ENCODE peak calls at places on chromosome 15, in ten cellular contexts. U is astrocyte, F is cardiac muscle cell, O is SK-N-MC, Z is stomach, D is thyroid gland, S is psoas muscle, J is small intestine, W is DND-41, T is neural progenitor cell. Y is an unnamed sample.

GRCh38 chr15:25245801-25246622 is 192.8 kb downstream of the UBE3A start:
- DNase-seq in U (no peak), F (no peak), O (no peak), Z (no peak), D (no peak), S (peak), J (no peak), W (no peak), T (no peak), Y (peak)

GRCh38 chr15:89119489-89120478 is 31.5 kb downstream of the ABHD2 start:
- DNase-seq in U (peak), F (peak), O (no peak), Z (no peak), D (no peak), S (no peak), J (no peak), W (no peak), T (no peak), Y (no peak)

GRCh38 chr15:61828860-61829513 is 231.3 kb downstream of the VPS13C start:
- DNase-seq in U (no peak), F (no peak), O (no peak), Z (no peak), D (no peak), S (peak), J (no peak), W (no peak), T (no peak), Y (no peak)

GRCh38 chr15:101426761-101427333 is 62.7 kb downstream of the PCSK6 start:
- DNase-seq in U (no peak), F (no peak), O (no peak), Z (peak), D (no peak), S (no peak), J (no peak), W (no peak), T (no peak), Y (no peak)

GRCh38 chr15:57432141-57432701 is 55.9 kb downstream of the CGNL1 start:
- DNase-seq in U (peak), F (no peak), O (no peak), Z (peak), D (no peak), S (no peak), J (peak), W (no peak), T (no peak), Y (peak)

GRCh38 chr15:98786706-98787105 is 138.4 kb downstream of the IGF1R start:
- DNase-seq in U (no peak), F (no peak), O (no peak), Z (no peak), D (no peak), S (no peak), J (no peak), W (no peak), T (no peak), Y (no peak)

GRCh38 chr15:34650177-34650576 is 66.7 kb upstream of the GOLGA8B start:
- DNase-seq in U (peak), F (no peak), O (no peak), Z (no peak), D (no peak), S (no peak), J (no peak), W (no peak), T (no peak), Y (no peak)

GRCh38 chr15:77513226-77513625 is 92.5 kb downstream of the HMG20A start:
- DNase-seq in U (peak), F (no peak), O (no peak), Z (no peak), D (no peak), S (no peak), J (no peak), W (no peak), T (no peak), Y (no peak)

GRCh38 chr15:89652666-89653065 is 2.6 kb downstream of the KIF7 start:
- DNase-seq in U (no peak), F (no peak), O (no peak), Z (no peak), D (no peak), S (no peak), J (no peak), W (no peak), T (no peak), Y (no peak)

GRCh38 chr15:31400222-31400927 is 73.7 kb downstream of the KLF13 start:
- DNase-seq in U (no peak), F (no peak), O (no peak), Z (no peak), D (no peak), S (no peak), J (no peak), W (no peak), T (no peak), Y (peak)

GRCh38 chr15:81097893-81098280 is 36.2 kb upstream of the CFAP161 start:
- DNase-seq in U (no peak), F (no peak), O (no peak), Z (no peak), D (no peak), S (peak), J (no peak), W (no peak), T (no peak), Y (no peak)

GRCh38 chr15:99435138-99435695 is 130.6 kb upstream of the MEF2A start:
- DNase-seq in U (no peak), F (no peak), O (no peak), Z (peak), D (no peak), S (no peak), J (peak), W (no peak), T (no peak), Y (peak)

GRCh38 chr15:79282371-79283251 is at the start of gene ANKRD34C:
- DNase-seq in U (no peak), F (peak), O (no peak), Z (no peak), D (no peak), S (no peak), J (no peak), W (no peak), T (peak), Y (no peak)

GRCh38 chr15:62327386-62327785 is 162.3 kb upstream of the C2CD4B start:
- DNase-seq in U (no peak), F (no peak), O (no peak), Z (no peak), D (no peak), S (no peak), J (no peak), W (no peak), T (no peak), Y (no peak)

GRCh38 chr15:48596841-48597240 is 48.7 kb downstream of the FBN1 start:
- DNase-seq in U (no peak), F (no peak), O (no peak), Z (no peak), D (peak), S (peak), J (no peak), W (no peak), T (no peak), Y (no peak)

GRCh38 chr15:52438047-52438446 is 90.6 kb downstream of the MYO5A start:
- DNase-seq in U (no peak), F (no peak), O (no peak), Z (no peak), D (no peak), S (no peak), J (no peak), W (no peak), T (no peak), Y (no peak)

GRCh38 chr15:34039506-34040123 is 611 bp upstream of the AVEN start:
- DNase-seq in U (no peak), F (peak), O (no peak), Z (no peak), D (no peak), S (no peak), J (peak), W (no peak), T (no peak), Y (no peak)

GRCh38 chr15:60390231-60390630 is 7.6 kb downstream of the ANXA2 start:
- DNase-seq in U (no peak), F (no peak), O (no peak), Z (no peak), D (no peak), S (no peak), J (no peak), W (no peak), T (no peak), Y (no peak)

GRCh38 chr15:81225161-81225671 is 28.5 kb downstream of the IL16 start:
- DNase-seq in U (no peak), F (no peak), O (no peak), Z (no peak), D (peak), S (peak), J (no peak), W (no peak), T (no peak), Y (no peak)

GRCh38 chr15:62568004-62568403 is 402.9 kb upstream of the C2CD4B start:
- DNase-seq in U (no peak), F (no peak), O (no peak), Z (no peak), D (no peak), S (no peak), J (peak), W (no peak), T (no peak), Y (peak)

GRCh38 chr15:42608110-42608531 is 32.7 kb downstream of the STARD9 start:
- DNase-seq in U (peak), F (peak), O (no peak), Z (no peak), D (no peak), S (no peak), J (peak), W (peak), T (no peak), Y (no peak)

GRCh38 chr15:52417501-52417900 is 111.2 kb downstream of the MYO5A start:
- DNase-seq in U (peak), F (no peak), O (no peak), Z (no peak), D (no peak), S (no peak), J (no peak), W (no peak), T (no peak), Y (no peak)

GRCh38 chr15:50265620-50266019 is at the start of gene HDC:
- DNase-seq in U (no peak), F (peak), O (no peak), Z (no peak), D (no peak), S (no peak), J (no peak), W (no peak), T (peak), Y (no peak)

GRCh38 chr15:77083381-77084160 is 12.7 kb upstream of the TSPAN3 start:
- DNase-seq in U (peak), F (peak), O (no peak), Z (peak), D (peak), S (peak), J (peak), W (no peak), T (peak), Y (peak)

GRCh38 chr15:70248116-70249025 is 150.7 kb upstream of the TLE3 start:
- DNase-seq in U (no peak), F (peak), O (no peak), Z (no peak), D (peak), S (no peak), J (no peak), W (peak), T (peak), Y (no peak)

GRCh38 chr15:57527382-57528091 is 64.2 kb upstream of the MYZAP start:
- DNase-seq in U (peak), F (peak), O (peak), Z (no peak), D (peak), S (no peak), J (peak), W (peak), T (peak), Y (no peak)

GRCh38 chr15:96049766-96050165 is 280.7 kb upstream of the NR2F2 start:
- DNase-seq in U (no peak), F (no peak), O (no peak), Z (no peak), D (no peak), S (no peak), J (no peak), W (no peak), T (no peak), Y (no peak)

GRCh38 chr15:25439456-25439836 is 622 bp upstream of the UBE3A start:
- DNase-seq in U (peak), F (no peak), O (no peak), Z (peak), D (no peak), S (no peak), J (peak), W (no peak), T (no peak), Y (peak)

GRCh38 chr15:42059661-42060476 is 34.5 kb downstream of the PLA2G4D start:
- DNase-seq in U (peak), F (peak), O (no peak), Z (peak), D (peak), S (peak), J (peak), W (peak), T (peak), Y (peak)

GRCh38 chr15:77610731-77611130 is 22.0 kb downstream of the LINGO1 start:
- DNase-seq in U (no peak), F (no peak), O (no peak), Z (no peak), D (no peak), S (no peak), J (no peak), W (no peak), T (no peak), Y (no peak)

GRCh38 chr15:38038659-38039442 is 104.4 kb downstream of the TMCO5A start:
- DNase-seq in U (peak), F (no peak), O (no peak), Z (no peak), D (no peak), S (no peak), J (no peak), W (no peak), T (no peak), Y (no peak)

GRCh38 chr15:45199136-45199810 is 11.5 kb upstream of the SHF start:
- DNase-seq in U (peak), F (peak), O (no peak), Z (no peak), D (peak), S (no peak), J (peak), W (peak), T (peak), Y (peak)

GRCh38 chr15:52567886-52568568 is 803 bp downstream of the ARPP19 start:
- DNase-seq in U (no peak), F (no peak), O (no peak), Z (peak), D (peak), S (no peak), J (peak), W (peak), T (no peak), Y (peak)

GRCh38 chr15:86608461-86608860 is 528.8 kb downstream of the AGBL1 start:
- DNase-seq in U (peak), F (no peak), O (no peak), Z (no peak), D (peak), S (peak), J (no peak), W (no peak), T (peak), Y (no peak)

DNA sequence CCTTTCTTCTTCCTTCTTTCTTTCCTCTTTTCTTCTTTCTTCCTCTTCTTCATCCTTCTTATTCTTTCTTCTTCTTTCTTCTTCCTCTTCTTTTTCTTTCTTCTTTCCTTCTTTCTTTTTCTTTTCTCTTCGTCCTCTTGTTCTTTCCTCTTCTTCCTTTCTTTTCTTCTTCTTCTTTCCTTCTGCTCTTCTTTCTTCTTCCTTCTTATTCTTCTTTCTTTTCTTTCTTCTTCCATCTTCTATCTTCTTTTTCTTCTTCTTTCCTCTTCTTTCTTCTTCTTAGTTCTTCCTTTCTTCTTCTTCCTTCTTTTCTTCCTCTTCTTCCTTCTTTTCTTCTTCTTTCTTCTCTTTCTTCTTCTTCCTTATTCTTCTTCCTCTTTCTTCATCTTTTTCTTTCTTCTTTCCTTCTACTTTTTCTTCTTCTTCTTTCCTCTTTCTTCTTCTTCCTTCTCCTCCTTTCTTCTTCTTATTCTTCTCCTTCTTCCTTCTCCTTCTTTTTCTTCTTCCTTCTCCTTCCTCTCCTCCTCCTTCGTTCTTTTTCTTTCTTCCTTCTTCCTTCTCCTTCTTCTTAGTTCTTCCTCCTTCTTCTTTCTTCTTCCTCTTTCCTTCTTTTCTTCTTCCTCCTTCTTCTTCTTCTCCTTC is 37.8 kb downstream of the SPG21 start:
- DNase-seq in U (no peak), F (no peak), O (no peak), Z (no peak), D (no peak), S (no peak), J (no peak), W (no peak), T (no peak), Y (no peak)
- H3K27ac ChIP-seq in U (no peak), F (no peak), O (no peak), Z (no peak), D (no peak), S (no peak), J (no peak), W (no peak), T (no peak), Y (no peak)

GRCh38 chr15:71410347-71410746 is 295.1 kb downstream of the THSD4 start:
- DNase-seq in U (no peak), F (no peak), O (no peak), Z (no peak), D (no peak), S (no peak), J (peak), W (no peak), T (no peak), Y (peak)

GRCh38 chr15:71414778-71415177 is 299.5 kb downstream of the THSD4 start:
- DNase-seq in U (no peak), F (no peak), O (no peak), Z (no peak), D (no peak), S (no peak), J (no peak), W (no peak), T (no peak), Y (no peak)

GRCh38 chr15:71413419-71413818 is 298.1 kb downstream of the THSD4 start:
- DNase-seq in U (no peak), F (peak), O (no peak), Z (no peak), D (no peak), S (no peak), J (no peak), W (no peak), T (no peak), Y (no peak)

GRCh38 chr15:71409541-71409940 is 294.3 kb downstream of the THSD4 start:
- DNase-seq in U (no peak), F (no peak), O (no peak), Z (no peak), D (no peak), S (no peak), J (no peak), W (no peak), T (no peak), Y (no peak)

GRCh38 chr15:71411538-71412482 is 296.5 kb downstream of the THSD4 start:
- DNase-seq in U (peak), F (peak), O (no peak), Z (peak), D (peak), S (no peak), J (peak), W (no peak), T (no peak), Y (peak)
- H3K4me3 ChIP-seq in U (no peak), F (no peak), O (no peak), Z (no peak), D (no peak), S (no peak), J (no peak), W (no peak), T (no peak), Y (no peak)

GRCh38 chr15:55379095-55379494 is 29.1 kb downstream of the CCPG1 start:
- DNase-seq in U (no peak), F (no peak), O (no peak), Z (no peak), D (no peak), S (no peak), J (no peak), W (no peak), T (no peak), Y (no peak)
- H3K27ac ChIP-seq in U (no peak), F (no peak), O (no peak), Z (no peak), D (no peak), S (no peak), J (no peak), W (no peak), T (no peak), Y (no peak)

GRCh38 chr15:73841756-73842590 is 31.4 kb upstream of the TBC1D21 start:
- DNase-seq in U (no peak), F (peak), O (no peak), Z (no peak), D (no peak), S (no peak), J (no peak), W (no peak), T (peak), Y (no peak)
- H3K4me3 ChIP-seq in U (no peak), F (no peak), O (no peak), Z (no peak), D (no peak), S (no peak), J (no peak), W (no peak), T (no peak), Y (no peak)

GRCh38 chr15:43799209-43799944 is 643 bp downstream of the SERINC4 start:
- DNase-seq in U (no peak), F (no peak), O (no peak), Z (no peak), D (no peak), S (no peak), J (peak), W (no peak), T (no peak), Y (peak)
- H3K27ac ChIP-seq in U (no peak), F (peak), O (peak), Z (peak), D (peak), S (peak), J (peak), W (peak), T (peak), Y (peak)

GRCh38 chr15:75666823-75667501 is 19.2 kb downstream of the SNX33 start:
- DNase-seq in U (peak), F (no peak), O (no peak), Z (peak), D (no peak), S (peak), J (peak), W (no peak), T (no peak), Y (peak)
- H3K4me3 ChIP-seq in U (no peak), F (no peak), O (no peak), Z (no peak), D (no peak), S (no peak), J (no peak), W (no peak), T (no peak), Y (no peak)

GRCh38 chr15:67097893-67098740 is 32.7 kb downstream of the SMAD3 start:
- DNase-seq in U (peak), F (no peak), O (no peak), Z (peak), D (peak), S (peak), J (no peak), W (peak), T (no peak), Y (peak)
- H3K27ac ChIP-seq in U (peak), F (peak), O (peak), Z (peak), D (peak), S (peak), J (peak), W (no peak), T (no peak), Y (peak)

DNA sequence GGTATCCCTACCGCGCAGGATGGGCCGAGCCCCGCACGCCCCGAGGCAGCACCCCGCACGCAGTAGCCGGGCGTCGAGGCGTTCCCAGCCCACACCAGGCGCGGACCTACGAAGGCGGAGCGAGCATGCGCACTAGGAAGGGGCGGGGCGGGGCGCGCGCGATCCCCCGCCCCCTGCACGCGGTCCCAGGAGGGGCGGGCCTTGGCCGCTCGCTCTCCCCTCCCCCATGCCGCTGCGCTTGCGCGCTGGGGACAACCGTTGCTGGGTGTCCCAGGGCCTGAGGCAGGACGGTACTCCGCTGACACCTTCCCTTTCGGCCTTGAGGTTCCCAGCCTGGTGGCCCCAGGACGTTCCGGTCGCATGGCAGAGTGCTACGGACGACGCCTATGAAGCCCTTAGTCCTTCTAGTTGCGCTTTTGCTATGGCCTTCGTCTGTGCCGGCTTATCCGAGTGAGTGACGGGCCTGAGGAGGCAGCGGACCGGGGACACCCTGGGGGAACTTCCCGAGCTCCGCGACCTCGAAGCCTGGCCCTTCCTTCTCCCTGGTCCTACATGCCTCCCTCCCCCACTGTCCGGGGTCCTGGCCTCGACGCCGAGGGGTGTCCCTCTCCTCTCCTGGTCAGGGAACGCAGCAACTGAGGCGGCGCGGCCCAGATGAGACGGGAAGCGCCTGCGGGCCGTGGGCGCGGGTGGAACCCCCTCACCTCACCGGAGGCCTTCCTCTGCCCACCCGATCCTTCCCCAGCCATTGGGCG is at the start of gene SPESP1:
- DNase-seq in U (peak), F (no peak), O (no peak), Z (peak), D (peak), S (peak), J (peak), W (no peak), T (no peak), Y (peak)
- H3K4me3 ChIP-seq in U (peak), F (no peak), O (no peak), Z (peak), D (no peak), S (peak), J (peak), W (no peak), T (no peak), Y (peak)

GRCh38 chr15:55196011-55196410 is 730 bp downstream of the RSL24D1 start:
- DNase-seq in U (no peak), F (no peak), O (no peak), Z (no peak), D (no peak), S (no peak), J (peak), W (no peak), T (no peak), Y (peak)
- H3K27ac ChIP-seq in U (peak), F (peak), O (peak), Z (peak), D (peak), S (peak), J (peak), W (peak), T (no peak), Y (peak)

GRCh38 chr15:71422530-71423259 is 307.4 kb downstream of the THSD4 start:
- DNase-seq in U (no peak), F (no peak), O (no peak), Z (no peak), D (no peak), S (no peak), J (no peak), W (no peak), T (no peak), Y (no peak)
- H3K4me3 ChIP-seq in U (no peak), F (no peak), O (no peak), Z (no peak), D (no peak), S (no peak), J (no peak), W (no peak), T (no peak), Y (no peak)